ENCODE peak calls at places on chromosomes 6 and 20, in four cellular contexts. One of them, this sample, is unnamed.

GRCh38 chr6:149990672-149991402 is 27.1 kb downstream of the ULBP1 start:
- DNase-seq in HepG2: no peak
- DNase-seq in H1: peak
- DNase-seq in K562: no peak
- DNase-seq in this sample: peak

GRCh38 chr6:37320649-37321048 is 33.1 kb upstream of the RNF8 start:
- DNase-seq in HepG2: no peak
- DNase-seq in H1: no peak
- DNase-seq in K562: no peak
- DNase-seq in this sample: no peak

GRCh38 chr20:14062786-14063185 is 67.5 kb downstream of the MACROD2 start:
- DNase-seq in HepG2: no peak
- DNase-seq in H1: no peak
- DNase-seq in K562: no peak
- DNase-seq in this sample: no peak

GRCh38 chr20:24118781-24119175 is 130.2 kb upstream of the GGTLC1 start:
- DNase-seq in HepG2: no peak
- DNase-seq in H1: no peak
- DNase-seq in K562: no peak
- DNase-seq in this sample: no peak

GRCh38 chr6:9623985-9624384 is 790.9 kb downstream of the TFAP2A start:
- DNase-seq in HepG2: no peak
- DNase-seq in H1: no peak
- DNase-seq in K562: no peak
- DNase-seq in this sample: no peak

GRCh38 chr6:40723967-40724366 is 136.8 kb upstream of the LRFN2 start:
- DNase-seq in HepG2: no peak
- DNase-seq in H1: no peak
- DNase-seq in K562: no peak
- DNase-seq in this sample: no peak

GRCh38 chr6:41704028-41704427 is 31.4 kb downstream of the TFEB start:
- DNase-seq in HepG2: no peak
- DNase-seq in H1: no peak
- DNase-seq in K562: no peak
- DNase-seq in this sample: no peak

GRCh38 chr6:21102201-21102600 is 491.4 kb upstream of the SOX4 start:
- DNase-seq in HepG2: no peak
- DNase-seq in H1: no peak
- DNase-seq in K562: no peak
- DNase-seq in this sample: no peak

GRCh38 chr6:42131531-42131930 is 10.9 kb downstream of the C6orf132 start:
- DNase-seq in HepG2: no peak
- DNase-seq in H1: no peak
- DNase-seq in K562: no peak
- DNase-seq in this sample: no peak

GRCh38 chr20:62606551-62607201 is 35.6 kb upstream of the SLCO4A1 start:
- DNase-seq in HepG2: no peak
- DNase-seq in H1: no peak
- DNase-seq in K562: no peak
- DNase-seq in this sample: no peak

GRCh38 chr6:39302669-39303424 is 11.4 kb downstream of the KCNK17 start:
- DNase-seq in HepG2: peak
- DNase-seq in H1: peak
- DNase-seq in K562: peak
- DNase-seq in this sample: peak

GRCh38 chr6:31791324-31792089 is 4.0 kb downstream of the VARS1 start:
- DNase-seq in HepG2: peak
- DNase-seq in H1: peak
- DNase-seq in K562: peak
- DNase-seq in this sample: peak

GRCh38 chr20:47620808-47621805 is 119.4 kb downstream of the NCOA3 start:
- DNase-seq in HepG2: peak
- DNase-seq in H1: no peak
- DNase-seq in K562: no peak
- DNase-seq in this sample: peak

GRCh38 chr6:104862456-104862855 is 2.7 kb upstream of the HACE1 start:
- DNase-seq in HepG2: no peak
- DNase-seq in H1: no peak
- DNase-seq in K562: no peak
- DNase-seq in this sample: no peak

GRCh38 chr6:137808191-137808590 is 58.9 kb upstream of the TNFAIP3 start:
- DNase-seq in HepG2: peak
- DNase-seq in H1: no peak
- DNase-seq in K562: no peak
- DNase-seq in this sample: no peak

GRCh38 chr6:155264704-155265320 is 999 bp downstream of the CLDN20 start:
- DNase-seq in HepG2: no peak
- DNase-seq in H1: no peak
- DNase-seq in K562: no peak
- DNase-seq in this sample: no peak

GRCh38 chr6:19415605-19416326 is 421.4 kb upstream of the ID4 start:
- DNase-seq in HepG2: no peak
- DNase-seq in H1: no peak
- DNase-seq in K562: no peak
- DNase-seq in this sample: no peak

GRCh38 chr6:96537726-96538125 is 16.1 kb downstream of the UFL1 start:
- DNase-seq in HepG2: no peak
- DNase-seq in H1: no peak
- DNase-seq in K562: no peak
- DNase-seq in this sample: no peak

GRCh38 chr6:69398729-69399128 is 398.1 kb downstream of the LMBRD1 start:
- DNase-seq in HepG2: no peak
- DNase-seq in H1: no peak
- DNase-seq in K562: no peak
- DNase-seq in this sample: no peak

GRCh38 chr20:38115205-38115604 is 49.9 kb downstream of the TGM2 start:
- DNase-seq in HepG2: no peak
- DNase-seq in H1: peak
- DNase-seq in K562: peak
- DNase-seq in this sample: no peak

GRCh38 chr6:164404802-164405488 is 904.5 kb downstream of the C6orf118 start:
- DNase-seq in HepG2: no peak
- DNase-seq in H1: no peak
- DNase-seq in K562: peak
- DNase-seq in this sample: no peak

GRCh38 chr6:108589244-108589730 is 28.6 kb downstream of the FOXO3 start:
- DNase-seq in HepG2: peak
- DNase-seq in H1: peak
- DNase-seq in K562: peak
- DNase-seq in this sample: peak

GRCh38 chr20:4171538-4172116 is 156.3 kb upstream of the RNF24 start:
- DNase-seq in HepG2: peak
- DNase-seq in H1: no peak
- DNase-seq in K562: no peak
- DNase-seq in this sample: peak

GRCh38 chr6:109671721-109672120 is 19.3 kb downstream of the AK9 start:
- DNase-seq in HepG2: peak
- DNase-seq in H1: no peak
- DNase-seq in K562: no peak
- DNase-seq in this sample: no peak

GRCh38 chr20:19433371-19434316 is 221.2 kb downstream of the SLC24A3 start:
- DNase-seq in HepG2: no peak
- DNase-seq in H1: no peak
- DNase-seq in K562: no peak
- DNase-seq in this sample: no peak

GRCh38 chr6:52022675-52023074 is 64.7 kb downstream of the PKHD1 start:
- DNase-seq in HepG2: no peak
- DNase-seq in H1: no peak
- DNase-seq in K562: no peak
- DNase-seq in this sample: no peak

GRCh38 chr20:54995553-54995952 is 520.2 kb downstream of the DOK5 start:
- DNase-seq in HepG2: no peak
- DNase-seq in H1: no peak
- DNase-seq in K562: no peak
- DNase-seq in this sample: no peak

GRCh38 chr6:118808794-118809668 is 84.9 kb upstream of the ASF1A start:
- DNase-seq in HepG2: no peak
- DNase-seq in H1: no peak
- DNase-seq in K562: no peak
- DNase-seq in this sample: no peak

GRCh38 chr20:15544727-15545126 is 1028.5 kb downstream of the KIF16B start:
- DNase-seq in HepG2: no peak
- DNase-seq in H1: no peak
- DNase-seq in K562: no peak
- DNase-seq in this sample: no peak

GRCh38 chr20:24966317-24967012 is 17.4 kb downstream of the CST7 start:
- DNase-seq in HepG2: no peak
- DNase-seq in H1: no peak
- DNase-seq in K562: no peak
- DNase-seq in this sample: no peak

GRCh38 chr20:50026746-50027575 is 44.2 kb downstream of the SNAI1 start:
- DNase-seq in HepG2: no peak
- DNase-seq in H1: no peak
- DNase-seq in K562: no peak
- DNase-seq in this sample: no peak

GRCh38 chr6:36679043-36679821 is 718 bp downstream of the CDKN1A start:
- DNase-seq in HepG2: peak
- DNase-seq in H1: peak
- DNase-seq in K562: no peak
- DNase-seq in this sample: no peak

GRCh38 chr6:3427740-3428085 is 29.1 kb downstream of the SLC22A23 start:
- DNase-seq in HepG2: no peak
- DNase-seq in H1: no peak
- DNase-seq in K562: no peak
- DNase-seq in this sample: no peak

GRCh38 chr6:31680841-31681671 is at the start of gene LY6G5C:
- DNase-seq in HepG2: peak
- DNase-seq in H1: peak
- DNase-seq in K562: peak
- DNase-seq in this sample: peak

GRCh38 chr6:11096109-11096508 is 2.5 kb downstream of the SMIM13 start:
- DNase-seq in HepG2: peak
- DNase-seq in H1: no peak
- DNase-seq in K562: peak
- DNase-seq in this sample: peak

GRCh38 chr6:53628354-53629119 is 37.0 kb downstream of the KLHL31 start:
- DNase-seq in HepG2: no peak
- DNase-seq in H1: no peak
- DNase-seq in K562: no peak
- DNase-seq in this sample: no peak

GRCh38 chr20:24102749-24103148 is 114.2 kb upstream of the GGTLC1 start:
- DNase-seq in HepG2: no peak
- DNase-seq in H1: no peak
- DNase-seq in K562: no peak
- DNase-seq in this sample: peak

GRCh38 chr6:17987576-17988421 is at the start of gene KIF13A:
- DNase-seq in HepG2: peak
- DNase-seq in H1: peak
- DNase-seq in K562: peak
- DNase-seq in this sample: peak

GRCh38 chr6:122180132-122180531 is 219.3 kb upstream of the HSF2 start:
- DNase-seq in HepG2: no peak
- DNase-seq in H1: no peak
- DNase-seq in K562: no peak
- DNase-seq in this sample: no peak

GRCh38 chr6:79048611-79049010 is 29.4 kb downstream of the PHIP start:
- DNase-seq in HepG2: peak
- DNase-seq in H1: no peak
- DNase-seq in K562: peak
- DNase-seq in this sample: peak
- TF ChIP-seq MAFK in HepG2: no peak
- TF ChIP-seq MAFK in H1: peak
- TF ChIP-seq MAFK in K562: peak
- TF ChIP-seq MAFK in this sample: peak

GRCh38 chr20:8562356-8562755 is 430.3 kb downstream of the PLCB1 start:
- DNase-seq in HepG2: no peak
- DNase-seq in H1: no peak
- DNase-seq in K562: no peak
- DNase-seq in this sample: no peak
- TF ChIP-seq CHD2 in HepG2: no peak
- TF ChIP-seq CHD2 in H1: no peak
- TF ChIP-seq CHD2 in K562: no peak
- TF ChIP-seq CHD2 in this sample: no peak

DNA sequence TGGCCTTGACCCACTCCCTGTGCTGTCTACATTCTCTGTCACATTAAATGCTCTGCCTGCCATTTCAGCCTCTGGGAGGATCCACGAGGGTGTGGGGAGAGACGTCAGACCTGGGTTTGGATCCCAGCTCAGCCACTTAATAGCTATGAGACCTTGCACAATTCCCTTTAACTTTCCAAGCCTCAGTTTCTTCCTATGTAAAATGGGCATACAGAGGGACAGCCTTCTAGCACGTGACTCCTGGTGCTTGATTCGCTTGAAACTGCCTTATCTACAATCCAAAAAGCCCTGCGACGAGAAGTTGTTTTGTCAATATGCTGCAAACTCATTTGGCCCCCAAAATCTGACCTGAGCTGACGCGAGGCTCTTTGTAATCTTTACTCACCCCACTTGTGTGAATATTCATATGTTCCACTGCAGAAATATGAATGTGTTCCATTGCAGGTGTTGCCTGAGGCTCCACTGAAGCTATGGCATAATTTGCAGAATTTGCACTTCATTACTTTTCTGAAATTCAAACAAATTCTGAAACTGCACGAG is 40.1 kb downstream of the TOX2 start:
- DNase-seq in HepG2: no peak
- DNase-seq in H1: no peak
- DNase-seq in K562: no peak
- DNase-seq in this sample: no peak
- TF ChIP-seq MAFK in HepG2: no peak
- TF ChIP-seq MAFK in H1: no peak
- TF ChIP-seq MAFK in K562: no peak
- TF ChIP-seq MAFK in this sample: no peak

DNA sequence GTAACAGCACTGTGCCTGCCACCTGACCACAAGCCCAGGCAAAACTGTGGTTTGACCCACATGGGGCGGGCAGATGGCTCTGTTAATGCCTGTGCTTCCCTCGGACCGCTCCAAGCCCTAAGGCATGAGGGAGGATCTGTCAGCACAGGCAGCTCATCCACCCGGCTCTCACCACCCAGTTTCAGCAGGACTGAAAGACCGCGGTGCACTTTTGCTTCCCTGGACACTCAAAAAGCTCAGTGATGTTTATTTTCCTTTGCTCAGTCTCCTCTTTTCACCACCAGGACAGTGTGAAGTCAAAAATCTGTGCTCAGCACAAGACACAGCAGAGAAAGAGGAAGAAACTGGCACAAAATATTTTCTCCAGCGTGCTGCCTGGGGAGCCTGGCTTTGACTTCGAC is 441.9 kb upstream of the JARID2 start:
- DNase-seq in HepG2: no peak
- DNase-seq in H1: no peak
- DNase-seq in K562: no peak
- DNase-seq in this sample: no peak
- TF ChIP-seq CHD2 in HepG2: no peak
- TF ChIP-seq CHD2 in H1: no peak
- TF ChIP-seq CHD2 in K562: no peak
- TF ChIP-seq CHD2 in this sample: no peak

This sample was measured in A549.